ENCODE peak calls at places on chromosomes 4 and X, in seven cellular contexts. G, J, D, K, U, T and N are unnamed samples.

GRCh38 chr4:13865871-13866669 is 238.5 kb upstream of the BOD1L1 start:
- DNase-seq in G (no peak), J (peak), D (no peak), K (no peak), U (no peak), T (no peak), N (no peak)

GRCh38 chr4:174871407-174871806 is 42.4 kb upstream of the GLRA3 start:
- DNase-seq in G (no peak), J (no peak), D (no peak), K (no peak), U (no peak), T (no peak), N (no peak)

GRCh38 chr4:174681723-174682300 is 147.2 kb downstream of the GLRA3 start:
- DNase-seq in G (no peak), J (peak), D (no peak), K (no peak), U (no peak), T (no peak), N (no peak)

GRCh38 chrX:107775734-107776511 is at the start of gene TSC22D3:
- DNase-seq in G (peak), J (peak), D (peak), K (peak), U (peak), T (peak), N (peak)

GRCh38 chr4:52076731-52077130 is 25.6 kb downstream of the SPATA18 start:
- DNase-seq in G (peak), J (no peak), D (no peak), K (no peak), U (no peak), T (no peak), N (no peak)

GRCh38 chrX:32591589-32591988 is 619.8 kb downstream of the DMD start:
- DNase-seq in G (peak), J (no peak), D (no peak), K (no peak), U (no peak), T (no peak), N (no peak)

GRCh38 chr4:90425893-90426292 is 298.7 kb downstream of the CCSER1 start:
- DNase-seq in G (no peak), J (no peak), D (no peak), K (no peak), U (no peak), T (no peak), N (no peak)

GRCh38 chr4:164550989-164551712 is 202.8 kb upstream of the SMIM31 start:
- DNase-seq in G (no peak), J (no peak), D (no peak), K (no peak), U (no peak), T (no peak), N (no peak)

GRCh38 chr4:140996757-140997156 is 136.5 kb downstream of the RNF150 start:
- DNase-seq in G (no peak), J (peak), D (no peak), K (no peak), U (no peak), T (no peak), N (no peak)

GRCh38 chr4:188603646-188604045 is 464.4 kb downstream of the TRIML1 start:
- DNase-seq in G (no peak), J (peak), D (no peak), K (no peak), U (no peak), T (no peak), N (no peak)

GRCh38 chr4:10144971-10145370 is 28.4 kb upstream of the WDR1 start:
- DNase-seq in G (no peak), J (no peak), D (no peak), K (no peak), U (no peak), T (no peak), N (no peak)

GRCh38 chr4:102601586-102602227 is 100.5 kb downstream of the NFKB1 start:
- DNase-seq in G (no peak), J (no peak), D (no peak), K (no peak), U (no peak), T (no peak), N (no peak)

GRCh38 chrX:149629730-149630387 is 1.7 kb downstream of the TMEM185A start:
- DNase-seq in G (no peak), J (peak), D (no peak), K (no peak), U (no peak), T (no peak), N (no peak)

GRCh38 chrX:137166591-137166990 is 132.8 kb upstream of the GPR101 start:
- DNase-seq in G (no peak), J (no peak), D (peak), K (no peak), U (no peak), T (no peak), N (no peak)

GRCh38 chr4:108762559-108763225 is at the start of gene ETNPPL:
- DNase-seq in G (no peak), J (peak), D (peak), K (no peak), U (no peak), T (peak), N (no peak)

GRCh38 chr4:84366932-84367331 is 132.2 kb downstream of the NKX6-1 start:
- DNase-seq in G (no peak), J (no peak), D (no peak), K (no peak), U (no peak), T (no peak), N (no peak)

GRCh38 chr4:169249214-169249973 is 21.4 kb downstream of the SH3RF1 start:
- DNase-seq in G (no peak), J (peak), D (no peak), K (no peak), U (no peak), T (no peak), N (no peak)

GRCh38 chr4:169414913-169415312 is 144.2 kb upstream of the SH3RF1 start:
- DNase-seq in G (no peak), J (no peak), D (no peak), K (no peak), U (no peak), T (no peak), N (no peak)

GRCh38 chr4:107220976-107221375 is 184.9 kb upstream of the DKK2 start:
- DNase-seq in G (no peak), J (peak), D (no peak), K (no peak), U (no peak), T (no peak), N (no peak)

GRCh38 chr4:82691431-82691830 is 107.2 kb downstream of the SCD5 start:
- DNase-seq in G (no peak), J (no peak), D (no peak), K (no peak), U (no peak), T (no peak), N (no peak)

GRCh38 chr4:145132521-145133098 is 34.5 kb downstream of the ABCE1 start:
- DNase-seq in G (no peak), J (peak), D (no peak), K (no peak), U (no peak), T (no peak), N (no peak)

GRCh38 chr4:173333658-173334084 is 487 bp downstream of the HMGB2 start:
- DNase-seq in G (peak), J (peak), D (no peak), K (peak), U (peak), T (peak), N (no peak)

GRCh38 chr4:177386416-177386815 is 55.8 kb downstream of the AGA start:
- DNase-seq in G (no peak), J (no peak), D (no peak), K (no peak), U (no peak), T (no peak), N (no peak)

GRCh38 chr4:113684534-113685091 is 76.9 kb downstream of the CAMK2D start:
- DNase-seq in G (no peak), J (peak), D (no peak), K (no peak), U (no peak), T (peak), N (no peak)

GRCh38 chr4:3223986-3224748 is 24.8 kb upstream of the MSANTD1 start:
- DNase-seq in G (no peak), J (no peak), D (no peak), K (no peak), U (no peak), T (peak), N (no peak)

GRCh38 chr4:27714073-27714472 is 853.4 kb downstream of the STIM2 start:
- DNase-seq in G (no peak), J (no peak), D (no peak), K (no peak), U (no peak), T (no peak), N (no peak)

GRCh38 chrX:54921427-54922021 is 900 bp downstream of the TRO start:
- DNase-seq in G (no peak), J (peak), D (peak), K (peak), U (peak), T (peak), N (peak)

GRCh38 chr4:33302298-33302697 is 2582.1 kb downstream of the PCDH7 start:
- DNase-seq in G (no peak), J (no peak), D (no peak), K (no peak), U (no peak), T (no peak), N (no peak)

GRCh38 chr4:143424276-143424675 is 87.6 kb downstream of the GAB1 start:
- DNase-seq in G (no peak), J (peak), D (no peak), K (no peak), U (no peak), T (no peak), N (no peak)

GRCh38 chr4:73329300-73329699 is 70.7 kb upstream of the ANKRD17 start:
- DNase-seq in G (no peak), J (no peak), D (no peak), K (no peak), U (no peak), T (no peak), N (no peak)

GRCh38 chrX:69203367-69204037 is 38.2 kb upstream of the PJA1 start:
- DNase-seq in G (no peak), J (no peak), D (no peak), K (no peak), U (no peak), T (no peak), N (no peak)